ENCODE peak calls at places on chromosomes 3 and 15, in seven cellular contexts. T, N, F, Y, S, J and L are unnamed samples.

GRCh38 chr15:31265871-31266711 is 60.5 kb upstream of the KLF13 start:
- DNase-seq in T (no peak), N (peak), F (peak), Y (no peak), S (no peak), J (peak), L (no peak)

GRCh38 chr15:60975203-60975602 is 253.9 kb downstream of the RORA start:
- DNase-seq in T (no peak), N (no peak), F (no peak), Y (no peak), S (no peak), J (no peak), L (no peak)

GRCh38 chr15:70788114-70789049 is 25.0 kb upstream of the UACA start:
- DNase-seq in T (peak), N (no peak), F (no peak), Y (no peak), S (no peak), J (no peak), L (no peak)

GRCh38 chr3:110684436-110684835 is 387.2 kb upstream of the NECTIN3 start:
- DNase-seq in T (no peak), N (no peak), F (no peak), Y (no peak), S (no peak), J (no peak), L (no peak)

GRCh38 chr15:50881121-50882048 is 27.1 kb upstream of the AP4E1 start:
- DNase-seq in T (peak), N (no peak), F (no peak), Y (no peak), S (no peak), J (no peak), L (no peak)

GRCh38 chr3:177131927-177132636 is 65.2 kb downstream of the TBL1XR1 start:
- DNase-seq in T (no peak), N (no peak), F (no peak), Y (no peak), S (no peak), J (no peak), L (no peak)

GRCh38 chr3:151156618-151157216 is 46.3 kb downstream of the GPR171 start:
- DNase-seq in T (peak), N (no peak), F (peak), Y (peak), S (peak), J (peak), L (no peak)

GRCh38 chr3:126023390-126023789 is 54.4 kb downstream of the ROPN1B start:
- DNase-seq in T (no peak), N (peak), F (no peak), Y (no peak), S (no peak), J (no peak), L (no peak)

GRCh38 chr15:65184305-65184943 is 718 bp downstream of the CLPX start:
- DNase-seq in T (peak), N (peak), F (no peak), Y (no peak), S (peak), J (peak), L (peak)

GRCh38 chr3:33718595-33718907 is 497 bp upstream of the CLASP2 start:
- DNase-seq in T (no peak), N (no peak), F (no peak), Y (no peak), S (no peak), J (no peak), L (no peak)

GRCh38 chr3:124770341-124771082 is 40.3 kb downstream of the UMPS start:
- DNase-seq in T (no peak), N (no peak), F (no peak), Y (no peak), S (no peak), J (no peak), L (no peak)

GRCh38 chr15:68526269-68526668 is 52.5 kb upstream of the CORO2B start:
- DNase-seq in T (peak), N (no peak), F (no peak), Y (no peak), S (no peak), J (no peak), L (no peak)

GRCh38 chr15:52078876-52079700 is 33.5 kb downstream of the BCL2L10 start:
- DNase-seq in T (peak), N (peak), F (no peak), Y (no peak), S (peak), J (peak), L (peak)

GRCh38 chr15:77538793-77539487 is 93.8 kb downstream of the LINGO1 start:
- DNase-seq in T (no peak), N (peak), F (no peak), Y (no peak), S (no peak), J (no peak), L (no peak)

GRCh38 chr15:77537006-77537405 is 95.7 kb downstream of the LINGO1 start:
- DNase-seq in T (no peak), N (peak), F (no peak), Y (no peak), S (no peak), J (no peak), L (no peak)

GRCh38 chr15:77535845-77536244 is 96.9 kb downstream of the LINGO1 start:
- DNase-seq in T (no peak), N (peak), F (no peak), Y (no peak), S (no peak), J (no peak), L (no peak)

GRCh38 chr15:77540346-77541060 is 92.2 kb downstream of the LINGO1 start:
- DNase-seq in T (no peak), N (peak), F (no peak), Y (no peak), S (no peak), J (no peak), L (no peak)

GRCh38 chr15:77538011-77538410 is 94.7 kb downstream of the LINGO1 start:
- DNase-seq in T (no peak), N (peak), F (no peak), Y (no peak), S (no peak), J (no peak), L (peak)
- H3K27ac ChIP-seq in T (no peak), N (no peak), F (no peak), Y (no peak), S (no peak), J (no peak), L (peak)

GRCh38 chr3:127736801-127737539 is 64.2 kb downstream of the ABTB1 start:
- DNase-seq in T (no peak), N (no peak), F (no peak), Y (no peak), S (no peak), J (no peak), L (no peak)
- H3K27ac ChIP-seq in T (peak), N (no peak), F (no peak), Y (peak), S (peak), J (no peak), L (no peak)

DNA sequence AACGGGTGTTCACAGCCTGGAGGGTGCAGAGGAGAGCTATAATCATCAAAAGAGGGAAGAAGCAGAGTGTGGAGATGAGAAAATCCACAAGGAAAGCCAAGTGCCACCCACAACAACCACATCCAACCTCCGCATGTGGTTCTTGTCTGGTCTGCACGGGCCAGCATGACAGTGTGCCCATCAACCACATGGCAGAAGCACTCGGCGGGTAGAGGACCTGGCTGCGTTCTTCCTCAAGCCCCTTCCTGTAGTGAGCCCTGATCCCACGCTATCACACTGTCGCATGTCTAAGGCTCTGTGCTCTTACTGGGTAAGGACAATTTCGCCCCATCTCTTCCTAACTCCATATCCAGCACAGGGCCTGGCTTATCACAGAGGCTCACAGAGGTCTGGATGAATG is 41.9 kb downstream of the PTPN23 start:
- DNase-seq in T (no peak), N (no peak), F (no peak), Y (no peak), S (no peak), J (no peak), L (no peak)
- H3K27ac ChIP-seq in T (no peak), N (no peak), F (no peak), Y (no peak), S (no peak), J (no peak), L (no peak)

DNA sequence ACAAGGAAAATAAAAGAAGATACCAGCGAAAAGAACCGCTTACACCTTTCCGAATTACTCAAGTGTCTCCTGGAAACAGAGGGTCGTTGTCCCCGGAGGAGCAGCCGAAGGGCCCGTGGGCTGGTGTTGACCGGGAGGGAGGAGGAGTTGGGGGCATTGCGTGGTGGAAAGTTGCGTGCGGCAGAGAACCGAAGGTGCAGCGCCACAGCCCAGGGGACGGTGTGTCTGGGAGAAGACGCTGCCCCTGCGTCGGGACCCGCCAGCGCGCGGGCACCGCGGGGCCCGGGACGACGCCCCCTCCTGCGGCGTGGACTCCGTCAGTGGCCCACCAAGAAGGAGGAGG is 325 bp downstream of the ALCAM start:
- DNase-seq in T (peak), N (peak), F (no peak), Y (no peak), S (no peak), J (peak), L (peak)
- H3K27ac ChIP-seq in T (peak), N (peak), F (peak), Y (peak), S (peak), J (peak), L (peak)